ENCODE peak calls at places on chromosomes 6 and 20, in nine cellular contexts. S, F, U, X, C, D, N, Q and R are unnamed samples.

GRCh38 chr6:45663181-45664180 is 285.7 kb upstream of the SUPT3H start:
- DNase-seq in S (no peak), F (peak), U (no peak), X (no peak), C (peak), D (peak), N (peak), Q (peak), R (no peak)

GRCh38 chr6:11389977-11390376 is 147.6 kb upstream of the TMEM170B start:
- DNase-seq in S (no peak), F (no peak), U (no peak), X (no peak), C (no peak), D (no peak), N (no peak), Q (no peak), R (no peak)

GRCh38 chr6:20542927-20543602 is 8.8 kb downstream of the CDKAL1 start:
- DNase-seq in S (no peak), F (no peak), U (peak), X (no peak), C (no peak), D (no peak), N (no peak), Q (no peak), R (no peak)

GRCh38 chr20:14235355-14235754 is 102.1 kb downstream of the FLRT3 start:
- DNase-seq in S (no peak), F (no peak), U (peak), X (no peak), C (peak), D (no peak), N (no peak), Q (no peak), R (no peak)

GRCh38 chr6:134077301-134077700 is 24.9 kb upstream of the SLC2A12 start:
- DNase-seq in S (no peak), F (no peak), U (no peak), X (peak), C (no peak), D (no peak), N (no peak), Q (no peak), R (no peak)

GRCh38 chr6:156976144-156977088 is 199.2 kb downstream of the ARID1B start:
- DNase-seq in S (peak), F (no peak), U (no peak), X (no peak), C (no peak), D (peak), N (no peak), Q (peak), R (no peak)

GRCh38 chr6:39362487-39362865 is 40.0 kb upstream of the KCNK16 start:
- DNase-seq in S (no peak), F (no peak), U (no peak), X (peak), C (no peak), D (no peak), N (no peak), Q (no peak), R (peak)

GRCh38 chr6:42790549-42791181 is 8.8 kb downstream of the BICRAL start:
- DNase-seq in S (no peak), F (no peak), U (no peak), X (no peak), C (no peak), D (no peak), N (no peak), Q (no peak), R (no peak)

GRCh38 chr6:32627831-32628230 is 9.4 kb upstream of the HLA-DQA1 start:
- DNase-seq in S (peak), F (peak), U (no peak), X (peak), C (peak), D (peak), N (peak), Q (no peak), R (no peak)

GRCh38 chr6:96001891-96002575 is 13.7 kb upstream of the FUT9 start:
- DNase-seq in S (no peak), F (no peak), U (no peak), X (no peak), C (no peak), D (no peak), N (no peak), Q (no peak), R (no peak)

GRCh38 chr20:1357921-1358671 is 29.2 kb upstream of the SDCBP2 start:
- DNase-seq in S (no peak), F (no peak), U (no peak), X (no peak), C (no peak), D (no peak), N (no peak), Q (no peak), R (no peak)

GRCh38 chr6:157020398-157021266 is 243.5 kb downstream of the ARID1B start:
- DNase-seq in S (peak), F (no peak), U (no peak), X (peak), C (peak), D (peak), N (peak), Q (peak), R (no peak)

GRCh38 chr6:125750692-125751333 is 1.4 kb downstream of the HEY2 start:
- DNase-seq in S (no peak), F (no peak), U (no peak), X (no peak), C (no peak), D (no peak), N (no peak), Q (no peak), R (no peak)

GRCh38 chr6:145015739-145016558 is 719.4 kb downstream of the EPM2A start:
- DNase-seq in S (no peak), F (no peak), U (peak), X (peak), C (peak), D (no peak), N (no peak), Q (no peak), R (no peak)

GRCh38 chr6:93423542-93423941 is 4.2 kb upstream of the EPHA7 start:
- DNase-seq in S (peak), F (peak), U (no peak), X (peak), C (peak), D (no peak), N (peak), Q (no peak), R (no peak)

GRCh38 chr6:35587167-35587566 is 74.5 kb upstream of the TULP1 start:
- DNase-seq in S (no peak), F (no peak), U (no peak), X (no peak), C (no peak), D (no peak), N (no peak), Q (no peak), R (no peak)

GRCh38 chr6:5126214-5126613 is 41.1 kb downstream of the PPP1R3G start:
- DNase-seq in S (no peak), F (no peak), U (peak), X (no peak), C (no peak), D (no peak), N (no peak), Q (no peak), R (no peak)

GRCh38 chr20:59608871-59609270 is 4.5 kb downstream of the PHACTR3 start:
- DNase-seq in S (no peak), F (no peak), U (no peak), X (no peak), C (no peak), D (no peak), N (no peak), Q (no peak), R (no peak)

GRCh38 chr6:14129572-14129971 is 12.0 kb downstream of the CD83 start:
- DNase-seq in S (peak), F (peak), U (peak), X (peak), C (peak), D (peak), N (peak), Q (peak), R (peak)

GRCh38 chr6:14079433-14079832 is 38.1 kb upstream of the CD83 start:
- DNase-seq in S (no peak), F (no peak), U (no peak), X (peak), C (no peak), D (no peak), N (no peak), Q (no peak), R (no peak)

GRCh38 chr6:147604373-147604772 is 95.9 kb downstream of the SAMD5 start:
- DNase-seq in S (no peak), F (no peak), U (no peak), X (peak), C (no peak), D (no peak), N (no peak), Q (no peak), R (no peak)

GRCh38 chr6:106727480-106728153 is 98.2 kb downstream of the QRSL1 start:
- DNase-seq in S (no peak), F (no peak), U (no peak), X (peak), C (no peak), D (no peak), N (no peak), Q (no peak), R (no peak)

GRCh38 chr6:47413752-47414516 is 63.7 kb upstream of the CD2AP start:
- DNase-seq in S (peak), F (no peak), U (peak), X (peak), C (peak), D (peak), N (no peak), Q (peak), R (peak)

GRCh38 chr6:154821099-154821498 is 87.9 kb downstream of the SCAF8 start:
- DNase-seq in S (no peak), F (no peak), U (no peak), X (no peak), C (no peak), D (no peak), N (no peak), Q (no peak), R (no peak)

GRCh38 chr6:17928514-17929430 is 58.7 kb downstream of the KIF13A start:
- DNase-seq in S (no peak), F (no peak), U (no peak), X (no peak), C (no peak), D (no peak), N (no peak), Q (no peak), R (no peak)

GRCh38 chr20:63321148-63321831 is 28.3 kb downstream of the COL20A1 start:
- DNase-seq in S (no peak), F (peak), U (no peak), X (no peak), C (peak), D (no peak), N (no peak), Q (no peak), R (no peak)

GRCh38 chr6:161372422-161372793 is 98.5 kb upstream of the AGPAT4 start:
- DNase-seq in S (no peak), F (no peak), U (no peak), X (no peak), C (no peak), D (no peak), N (no peak), Q (no peak), R (no peak)

GRCh38 chr6:159692303-159693127 is 526 bp downstream of the SOD2 start:
- DNase-seq in S (peak), F (peak), U (no peak), X (peak), C (peak), D (peak), N (peak), Q (peak), R (no peak)

GRCh38 chr6:117485433-117485832 is 3.0 kb downstream of the DCBLD1 start:
- DNase-seq in S (no peak), F (no peak), U (no peak), X (no peak), C (no peak), D (no peak), N (no peak), Q (no peak), R (no peak)

GRCh38 chr6:7727150-7727950 is 1.5 kb downstream of the BMP6 start:
- DNase-seq in S (peak), F (peak), U (no peak), X (peak), C (peak), D (no peak), N (no peak), Q (no peak), R (no peak)

GRCh38 chr6:129671442-129672344 is 38.3 kb downstream of the ARHGAP18 start:
- DNase-seq in S (peak), F (no peak), U (no peak), X (peak), C (no peak), D (peak), N (peak), Q (peak), R (no peak)

GRCh38 chr20:51437182-51437923 is 105.2 kb downstream of the NFATC2 start:
- DNase-seq in S (no peak), F (no peak), U (no peak), X (no peak), C (no peak), D (no peak), N (no peak), Q (no peak), R (no peak)

GRCh38 chr6:158408552-158409130 is 96.4 kb downstream of the TULP4 start:
- DNase-seq in S (no peak), F (peak), U (no peak), X (peak), C (no peak), D (no peak), N (no peak), Q (no peak), R (peak)

GRCh38 chr6:52284131-52284459 is 447 bp downstream of the MCM3 start:
- DNase-seq in S (peak), F (peak), U (no peak), X (peak), C (peak), D (no peak), N (peak), Q (no peak), R (no peak)

GRCh38 chr6:154164397-154164796 is 125.4 kb downstream of the OPRM1 start:
- DNase-seq in S (no peak), F (peak), U (peak), X (no peak), C (peak), D (no peak), N (no peak), Q (peak), R (no peak)

DNA sequence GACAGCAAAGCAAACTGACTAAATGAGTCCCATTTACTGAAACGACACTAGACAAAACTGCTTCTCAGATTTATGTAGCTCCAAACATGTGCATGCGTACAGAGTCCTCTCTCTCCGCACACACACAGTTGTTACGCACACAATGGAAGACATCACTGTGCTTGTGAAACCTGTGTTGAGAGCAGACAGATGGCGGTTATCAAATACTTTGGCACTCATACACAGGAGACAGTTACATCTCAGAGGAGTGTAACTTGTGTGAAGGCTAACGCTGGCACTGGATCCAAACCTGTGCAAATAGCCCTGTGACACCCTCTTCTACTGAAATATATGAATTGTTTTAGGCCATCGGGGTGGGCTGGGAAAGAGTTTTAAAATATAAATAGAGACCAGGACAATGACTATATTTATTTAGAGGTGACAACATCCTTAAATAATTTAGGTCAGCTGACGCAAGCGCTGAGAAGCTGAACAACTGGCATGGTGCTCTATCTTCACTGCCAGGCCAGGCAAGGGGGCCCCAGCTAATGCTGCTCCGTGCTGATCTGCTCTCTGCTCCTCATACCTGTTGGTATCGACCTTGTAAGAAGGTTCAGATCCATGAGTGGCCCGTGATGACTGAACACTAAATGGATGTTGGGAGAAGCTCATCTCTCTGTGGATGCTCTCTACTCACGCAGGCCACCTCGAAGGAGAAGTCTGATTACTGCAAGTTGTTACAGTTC is 69.4 kb downstream of the FOXC1 start:
- DNase-seq in S (no peak), F (no peak), U (no peak), X (no peak), C (no peak), D (no peak), N (no peak), Q (no peak), R (peak)
- H3K27ac ChIP-seq in S (no peak), F (no peak), U (no peak), X (no peak), C (no peak), D (no peak), N (no peak), Q (no peak), R (no peak)

GRCh38 chr20:48360338-48360698 is 467.5 kb downstream of the PREX1 start:
- DNase-seq in S (peak), F (no peak), U (no peak), X (no peak), C (no peak), D (no peak), N (peak), Q (no peak), R (no peak)

GRCh38 chr20:48364055-48364454 is 463.7 kb downstream of the PREX1 start:
- DNase-seq in S (no peak), F (no peak), U (no peak), X (no peak), C (no peak), D (no peak), N (no peak), Q (no peak), R (no peak)

GRCh38 chr20:48358176-48358575 is 469.6 kb downstream of the PREX1 start:
- DNase-seq in S (no peak), F (no peak), U (no peak), X (no peak), C (no peak), D (no peak), N (no peak), Q (no peak), R (no peak)

GRCh38 chr20:48357714-48358113 is 470.1 kb downstream of the PREX1 start:
- DNase-seq in S (no peak), F (no peak), U (no peak), X (no peak), C (no peak), D (no peak), N (no peak), Q (no peak), R (no peak)

GRCh38 chr20:48359692-48360337 is 468.0 kb downstream of the PREX1 start:
- DNase-seq in S (peak), F (no peak), U (no peak), X (no peak), C (no peak), D (no peak), N (peak), Q (no peak), R (no peak)
- H3K27ac ChIP-seq in S (peak), F (no peak), U (no peak), X (no peak), C (no peak), D (no peak), N (peak), Q (no peak), R (no peak)

DNA sequence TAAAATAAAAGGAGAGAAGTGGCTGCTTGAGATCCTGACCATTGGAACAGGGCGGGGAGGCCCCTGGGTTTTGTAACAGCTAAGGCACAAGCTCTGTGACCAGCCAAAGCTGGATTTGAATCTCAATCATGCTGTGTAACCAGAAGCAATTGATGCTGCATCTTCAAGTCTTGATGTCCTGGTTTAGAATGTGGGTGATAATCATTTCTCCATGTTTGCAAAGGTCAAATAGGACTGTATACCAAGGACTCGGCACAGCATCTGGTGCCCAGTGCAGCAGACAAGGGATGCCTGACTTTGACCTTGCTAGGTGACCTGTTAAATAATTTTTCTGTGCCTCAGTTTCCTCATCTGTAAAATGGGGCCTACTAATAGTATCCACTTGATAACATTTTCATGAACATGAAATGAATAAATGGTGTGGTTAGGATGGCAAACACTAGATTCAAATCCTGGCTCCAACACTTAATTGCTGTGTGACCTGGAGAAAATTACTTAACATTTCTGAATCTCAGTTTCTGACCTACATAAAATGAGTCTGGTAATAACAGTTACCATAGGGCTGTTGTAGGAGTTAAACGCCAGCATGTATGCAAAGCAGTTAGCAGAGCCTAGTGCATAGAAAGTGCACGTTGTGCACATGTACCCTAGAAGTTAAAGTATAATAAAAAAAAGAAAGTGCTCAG is 46.3 kb upstream of the BCAS1 start:
- DNase-seq in S (no peak), F (no peak), U (no peak), X (no peak), C (no peak), D (no peak), N (no peak), Q (no peak), R (no peak)
- H3K27ac ChIP-seq in S (no peak), F (no peak), U (no peak), X (no peak), C (peak), D (no peak), N (peak), Q (no peak), R (no peak)

DNA sequence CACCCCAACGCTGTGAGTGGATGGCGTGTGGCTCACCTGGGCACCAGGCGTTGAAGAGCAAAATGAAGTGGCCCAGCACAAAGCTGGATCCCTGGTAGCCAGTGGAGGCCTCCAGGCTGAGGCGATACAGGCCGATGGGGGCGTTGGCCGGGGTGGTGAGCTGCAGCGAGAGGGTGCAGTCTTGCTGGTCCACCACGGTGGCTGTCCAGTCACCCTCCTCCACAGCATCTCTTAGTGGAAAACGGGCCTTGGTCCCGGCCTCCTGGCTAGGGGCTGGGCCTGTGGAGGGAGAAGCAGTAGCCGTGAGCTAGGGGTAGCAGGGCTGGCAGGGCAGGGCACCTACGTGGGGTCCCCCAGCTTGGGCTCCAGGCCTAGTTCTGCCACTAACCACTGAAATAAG is 9.3 kb downstream of the TGM2 start:
- DNase-seq in S (no peak), F (no peak), U (no peak), X (no peak), C (no peak), D (no peak), N (no peak), Q (no peak), R (no peak)
- H3K27ac ChIP-seq in S (no peak), F (no peak), U (no peak), X (no peak), C (no peak), D (no peak), N (no peak), Q (no peak), R (no peak)

GRCh38 chr6:87628424-87628823 is 38.5 kb downstream of the ORC3 start:
- DNase-seq in S (peak), F (no peak), U (no peak), X (no peak), C (no peak), D (no peak), N (no peak), Q (no peak), R (no peak)
- H3K27ac ChIP-seq in S (no peak), F (no peak), U (no peak), X (no peak), C (peak), D (no peak), N (peak), Q (no peak), R (no peak)

GRCh38 chr20:10609276-10609675 is 64.5 kb downstream of the JAG1 start:
- DNase-seq in S (no peak), F (peak), U (peak), X (no peak), C (no peak), D (no peak), N (no peak), Q (no peak), R (no peak)
- H3K27ac ChIP-seq in S (no peak), F (peak), U (peak), X (no peak), C (no peak), D (no peak), N (peak), Q (no peak), R (no peak)

GRCh38 chr6:64538760-64539159 is 903.2 kb downstream of the PHF3 start:
- DNase-seq in S (no peak), F (no peak), U (no peak), X (no peak), C (no peak), D (no peak), N (no peak), Q (no peak), R (no peak)
- H3K27ac ChIP-seq in S (no peak), F (no peak), U (no peak), X (no peak), C (no peak), D (no peak), N (no peak), Q (no peak), R (no peak)

GRCh38 chr6:25179051-25179778 is 100.0 kb upstream of the CARMIL1 start:
- DNase-seq in S (no peak), F (no peak), U (no peak), X (no peak), C (peak), D (no peak), N (no peak), Q (no peak), R (no peak)
- H3K27ac ChIP-seq in S (no peak), F (peak), U (peak), X (no peak), C (peak), D (no peak), N (peak), Q (no peak), R (no peak)